ENCODE peak calls at places on chromosomes 2 and 18, in six cellular contexts. D is GM13976, W is tibial artery, L is omental fat pad, O is Calu3, Q is uterus. J is an unnamed sample.

GRCh38 chr18:79577451-79578395 is 101.9 kb upstream of the CTDP1 start:
- DNase-seq in W (no peak), L (peak; percentile 21), D (no peak), O (no peak), Q (peak; percentile 75), J (peak; percentile 75)

GRCh38 chr2:8461341-8461740 is 220.5 kb upstream of the ID2 start:
- DNase-seq in D (no peak), L (no peak), O (no peak), W (no peak), Q (no peak), J (no peak)

GRCh38 chr2:231425811-231426703 is 30.5 kb downstream of the B3GNT7 start:
- DNase-seq in L (no peak), D (no peak), W (no peak), O (no peak), Q (no peak), J (peak; percentile 59)

GRCh38 chr2:163594572-163594971 is 141.2 kb downstream of the FIGN start:
- DNase-seq in W (no peak), Q (no peak), O (no peak), D (no peak), L (no peak), J (no peak)

GRCh38 chr2:27138111-27138510 is 1.1 kb downstream of the PRR30 start:
- DNase-seq in L (no peak), O (no peak), W (no peak), Q (no peak), D (no peak), J (peak; percentile 43)

GRCh38 chr18:12884521-12885323 is 685 bp upstream of the PTPN2 start:
- DNase-seq in Q (no peak), D (no peak), W (peak; percentile 57), L (no peak), O (no peak), J (no peak)

GRCh38 chr2:7020059-7020458 is 102.8 kb downstream of the RNF144A start:
- DNase-seq in W (no peak), D (no peak), Q (no peak), O (no peak), L (no peak), J (peak; percentile 51)

GRCh38 chr2:32760628-32761027 is 132.8 kb downstream of the TTC27 start:
- DNase-seq in Q (no peak), L (no peak), W (no peak), D (no peak), O (no peak), J (no peak)

GRCh38 chr2:72989770-72990556 is 72.6 kb downstream of the EMX1 start:
- DNase-seq in O (no peak), Q (peak; percentile 14), W (no peak), L (peak; percentile 22), D (no peak), J (peak; percentile 51)

GRCh38 chr2:33616873-33617272 is 17.8 kb upstream of the FAM98A start:
- DNase-seq in O (no peak), D (no peak), Q (no peak), L (no peak), W (no peak), J (no peak)

GRCh38 chr2:12675352-12675795 is 41.4 kb upstream of the TRIB2 start:
- DNase-seq in L (no peak), D (no peak), Q (no peak), O (peak; percentile 41), W (no peak), J (no peak)

GRCh38 chr2:164388511-164388910 is 232.8 kb downstream of the GRB14 start:
- DNase-seq in O (peak; percentile 64), W (no peak), D (no peak), L (no peak), Q (no peak), J (no peak)

GRCh38 chr2:188485496-188485895 is 193.8 kb downstream of the GULP1 start:
- DNase-seq in D (no peak), O (no peak), L (no peak), Q (no peak), W (no peak), J (no peak)

GRCh38 chr2:174330945-174331619 is 3.7 kb upstream of the SP9 start:
- DNase-seq in W (no peak), Q (no peak), L (no peak), O (no peak), D (no peak), J (no peak)

GRCh38 chr18:30982285-30982992 is 60.1 kb downstream of the DSC3 start:
- DNase-seq in D (no peak), O (no peak), W (no peak), L (no peak), Q (no peak), J (no peak)

GRCh38 chr2:143928184-143928583 is 591.7 kb downstream of the ZEB2 start:
- DNase-seq in W (no peak), O (no peak), D (no peak), Q (no peak), L (no peak), J (no peak)
- TF ChIP-seq CTCF in W (no peak), O (no peak), D (no peak), Q (no peak), L (no peak), J (no peak)

GRCh38 chr18:211582-211981 is 53.2 kb downstream of the USP14 start:
- DNase-seq in L (no peak), O (no peak), D (no peak), W (no peak), Q (no peak), J (no peak)

GRCh38 chr18:213505-213904 is 54.3 kb downstream of the THOC1 start:
- DNase-seq in D (no peak), Q (no peak), W (no peak), O (no peak), L (no peak), J (no peak)

GRCh38 chr18:210780-211179 is 52.4 kb downstream of the USP14 start:
- DNase-seq in Q (no peak), O (no peak), D (no peak), W (no peak), L (no peak), J (no peak)

GRCh38 chr18:213977-214376 is 53.9 kb downstream of the THOC1 start:
- DNase-seq in Q (no peak), O (no peak), W (no peak), L (no peak), D (no peak), J (no peak)

DNA sequence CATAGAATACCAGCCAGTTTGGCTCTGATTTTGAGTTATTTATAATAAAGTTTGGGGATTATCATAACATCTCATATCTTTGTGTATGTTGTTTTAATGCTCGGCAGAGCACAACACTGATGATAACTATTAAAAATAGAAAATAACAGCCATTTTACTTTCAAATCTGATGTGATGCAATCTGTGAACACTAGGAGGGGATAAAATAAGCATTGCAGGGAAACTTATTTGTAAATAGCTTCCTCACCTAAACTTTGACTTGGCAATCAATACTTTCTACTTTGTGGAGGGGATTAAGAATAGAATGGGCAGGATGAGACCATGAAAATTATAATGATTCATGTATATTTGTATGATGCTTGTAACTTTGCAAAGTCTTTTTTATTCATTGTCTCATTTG is 54.4 kb downstream of the USP14 start:
- DNase-seq in O (no peak), D (no peak), W (no peak), L (no peak), Q (no peak), J (no peak)
- TF ChIP-seq CTCF in O (no peak), D (no peak), W (no peak), L (no peak), Q (no peak), J (no peak)

GRCh38 chr2:17674817-17675216 is 78.8 kb downstream of the SMC6 start:
- DNase-seq in L (no peak), W (no peak), Q (no peak), D (no peak), O (no peak), J (no peak)

GRCh38 chr2:17667898-17668297 is 85.7 kb downstream of the SMC6 start:
- DNase-seq in D (no peak), W (no peak), O (no peak), L (no peak), Q (no peak), J (no peak)

DNA sequence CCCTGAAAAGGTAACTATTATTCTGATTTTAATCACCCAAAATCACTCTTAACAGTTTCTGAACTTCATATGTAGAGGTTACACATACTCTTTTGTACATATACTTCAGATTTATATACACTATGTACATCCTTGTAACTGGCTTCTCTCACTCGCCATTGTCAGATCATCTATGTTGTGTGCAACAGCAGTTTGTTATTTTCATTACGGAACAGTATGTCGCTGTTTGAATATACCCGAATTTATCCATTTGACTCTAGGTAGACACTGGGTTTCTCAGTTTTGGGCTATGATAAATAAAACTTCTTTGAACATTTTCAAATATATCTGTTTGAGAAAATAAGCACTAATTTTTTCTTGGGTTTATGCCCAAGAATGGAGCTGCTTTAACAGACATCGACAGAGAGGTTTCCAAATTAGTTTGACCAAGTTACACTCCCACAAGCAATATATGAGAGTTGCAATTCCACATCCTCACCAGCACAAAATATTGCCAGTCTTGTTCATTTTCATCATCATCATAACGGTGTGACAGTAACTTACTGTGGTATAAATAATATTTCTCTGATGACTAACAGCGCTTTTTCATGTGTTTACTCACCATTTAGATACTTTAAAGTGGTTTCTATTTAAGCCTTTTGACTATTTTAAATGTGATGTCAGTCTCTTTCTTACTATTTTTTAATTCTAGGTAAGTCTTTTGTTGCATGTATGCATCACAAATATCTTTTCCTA is 80.9 kb downstream of the SMC6 start:
- DNase-seq in D (no peak), W (no peak), O (no peak), L (no peak), Q (no peak), J (no peak)
- TF ChIP-seq CTCF in D (no peak), W (no peak), O (no peak), L (no peak), Q (no peak), J (no peak)

DNA sequence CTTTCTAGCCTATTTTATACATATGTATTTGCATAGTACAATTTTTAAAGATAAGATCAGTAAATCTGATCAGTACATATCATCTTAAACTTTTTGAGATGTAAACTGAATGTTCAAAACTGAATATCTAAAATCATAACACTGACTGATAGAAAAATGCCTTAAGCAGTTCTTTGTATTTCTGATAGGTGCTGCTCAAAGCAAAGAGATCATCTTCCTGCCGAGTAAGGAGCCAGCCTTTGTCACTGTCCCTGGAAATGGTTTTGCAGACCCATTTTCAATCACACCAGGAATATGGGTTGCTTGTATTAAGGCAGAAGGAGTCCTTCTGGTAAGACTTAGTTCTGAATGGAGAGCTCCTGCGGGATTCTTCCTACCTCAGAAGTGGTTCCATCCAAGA is 135.0 kb downstream of the LAMA3 start:
- DNase-seq in W (no peak), O (no peak), L (no peak), Q (no peak), D (no peak), J (no peak)
- TF ChIP-seq CTCF in W (no peak), O (no peak), L (no peak), Q (no peak), D (no peak), J (no peak)

GRCh38 chr2:105782123-105782522 is 37.4 kb downstream of the NCK2 start:
- DNase-seq in W (no peak), O (no peak), Q (no peak), D (no peak), L (no peak), J (no peak)
- TF ChIP-seq CTCF in W (no peak), O (no peak), Q (no peak), D (peak; percentile 16), L (no peak), J (no peak)

GRCh38 chr2:40230717-40231300 is 221.1 kb downstream of the SLC8A1 start:
- DNase-seq in L (no peak), D (no peak), Q (no peak), O (no peak), W (no peak), J (no peak)
- TF ChIP-seq CTCF in L (no peak), D (no peak), Q (no peak), O (no peak), W (no peak), J (no peak)